ENCODE peak calls at places on chromosomes 2 and 18, in five cellular contexts. E, Z, R, V and M are unnamed samples.

GRCh38 chr18:39561136-39561535 is 1995.5 kb upstream of the CELF4 start:
- DNase-seq in Z (no peak), V (no peak), E (no peak), R (no peak), M (no peak)

GRCh38 chr18:79740741-79741700 is 56.7 kb upstream of the KCNG2 start:
- DNase-seq in Z (no peak), R (no peak), V (no peak), E (no peak), M (peak)

GRCh38 chr2:61266653-61267505 is 104.9 kb downstream of the C2orf74 start:
- DNase-seq in R (no peak), Z (no peak), V (no peak), E (no peak), M (no peak)

GRCh38 chr2:44135771-44136170 is 32.9 kb upstream of the PPM1B start:
- DNase-seq in E (no peak), Z (peak), R (no peak), V (no peak), M (no peak)

GRCh38 chr18:37287601-37288000 is 278.0 kb downstream of the CELF4 start:
- DNase-seq in R (no peak), V (no peak), Z (no peak), E (no peak), M (no peak)

GRCh38 chr18:51083398-51083797 is 53.4 kb downstream of the SMAD4 start:
- DNase-seq in R (no peak), V (no peak), Z (no peak), E (no peak), M (no peak)

GRCh38 chr2:199985625-199986207 is 30.3 kb downstream of the MAIP1 start:
- DNase-seq in V (peak), R (peak), E (peak), Z (peak), M (no peak)

GRCh38 chr2:101581675-101582299 is 106.9 kb upstream of the RFX8 start:
- DNase-seq in Z (no peak), V (no peak), E (no peak), R (no peak), M (no peak)

GRCh38 chr2:217929757-217930707 is 72.8 kb downstream of the TNS1 start:
- DNase-seq in Z (peak), E (no peak), R (no peak), V (no peak), M (no peak)

GRCh38 chr2:67566958-67567635 is 170.0 kb downstream of the ETAA1 start:
- DNase-seq in Z (peak), E (no peak), R (no peak), V (no peak), M (no peak)

GRCh38 chr2:38528008-38528442 is 74.7 kb downstream of the HNRNPLL start:
- DNase-seq in V (no peak), R (peak), E (no peak), Z (peak), M (no peak)

GRCh38 chr2:166375736-166376487 is at the start of gene SCN9A:
- DNase-seq in Z (peak), R (peak), E (no peak), V (no peak), M (no peak)

GRCh38 chr18:58847383-58848071 is 17.1 kb upstream of the ZNF532 start:
- DNase-seq in E (no peak), R (peak), Z (no peak), V (no peak), M (no peak)

GRCh38 chr2:28429636-28430376 is 37.1 kb downstream of the FOSL2 start:
- DNase-seq in R (no peak), Z (no peak), V (no peak), E (no peak), M (no peak)

GRCh38 chr2:181462032-181462431 is 4.8 kb downstream of the ITGA4 start:
- DNase-seq in V (peak), E (no peak), Z (peak), R (no peak), M (no peak)

GRCh38 chr2:123908522-123908921 is 116.6 kb upstream of the CNTNAP5 start:
- DNase-seq in E (no peak), V (no peak), R (no peak), Z (no peak), M (no peak)

GRCh38 chr2:232576995-232577394 is 26.5 kb downstream of the EIF4E2 start:
- DNase-seq in V (no peak), R (no peak), Z (peak), E (no peak), M (no peak)

GRCh38 chr2:219687266-219687665 is 59.8 kb downstream of the SLC4A3 start:
- DNase-seq in V (no peak), R (no peak), E (no peak), Z (peak), M (no peak)

GRCh38 chr2:45925636-45926350 is 274.3 kb downstream of the PRKCE start:
- DNase-seq in E (no peak), R (no peak), Z (no peak), V (no peak), M (no peak)

GRCh38 chr2:189336276-189336975 is 104.8 kb upstream of the WDR75 start:
- DNase-seq in R (no peak), V (no peak), E (no peak), Z (peak), M (no peak)

GRCh38 chr2:186256540-186256939 is 229.5 kb upstream of the ZC3H15 start:
- DNase-seq in V (no peak), R (peak), E (no peak), Z (peak), M (no peak)

GRCh38 chr2:99624682-99625081 is 134.9 kb upstream of the REV1 start:
- DNase-seq in R (no peak), E (no peak), Z (no peak), V (no peak), M (no peak)

GRCh38 chr2:202705446-202706020 is 70.8 kb downstream of the FAM117B start:
- DNase-seq in R (no peak), V (no peak), E (no peak), Z (no peak), M (no peak)

GRCh38 chr2:100650151-100650550 is 87.4 kb downstream of the PDCL3 start:
- DNase-seq in Z (no peak), R (no peak), V (peak), E (no peak), M (no peak)

GRCh38 chr18:14974576-14974975 is 226.6 kb downstream of the ANKRD30B start:
- DNase-seq in V (no peak), Z (no peak), R (no peak), E (no peak), M (no peak)

GRCh38 chr2:45223531-45223930 is 214.3 kb upstream of the SIX2 start:
- DNase-seq in Z (no peak), V (no peak), R (no peak), E (no peak), M (no peak)

GRCh38 chr18:49017813-49018552 is 67.2 kb upstream of the SMAD7 start:
- DNase-seq in R (no peak), V (no peak), Z (no peak), E (no peak), M (no peak)

GRCh38 chr2:226495466-226496161 is 304.0 kb downstream of the IRS1 start:
- DNase-seq in E (no peak), V (no peak), R (no peak), Z (no peak), M (no peak)